ENCODE peak calls at places on chromosomes 7 and 10, in four cellular contexts. X, U, S and A are unnamed samples.

GRCh38 chr7:587769-588168 is 68.1 kb upstream of the PDGFA start:
- DNase-seq in X (no peak), U (peak), S (no peak), A (no peak)

GRCh38 chr10:21164687-21165086 is 267.6 kb upstream of the NEBL start:
- DNase-seq in X (no peak), U (no peak), S (no peak), A (no peak)

GRCh38 chr10:62632071-62632809 is 172.3 kb upstream of the ADO start:
- DNase-seq in X (no peak), U (no peak), S (no peak), A (no peak)

GRCh38 chr10:119341236-119342016 is 134.1 kb downstream of the GRK5 start:
- DNase-seq in X (no peak), U (no peak), S (no peak), A (peak)

GRCh38 chr7:103851357-103851756 is 138.1 kb downstream of the RELN start:
- DNase-seq in X (no peak), U (no peak), S (peak), A (peak)

GRCh38 chr7:78749052-78749746 is 704.3 kb downstream of the MAGI2 start:
- DNase-seq in X (no peak), U (no peak), S (no peak), A (no peak)

GRCh38 chr7:19378340-19378704 is 233.1 kb upstream of the FERD3L start:
- DNase-seq in X (peak), U (no peak), S (no peak), A (no peak)

GRCh38 chr7:14073988-14074387 is 84.5 kb upstream of the ETV1 start:
- DNase-seq in X (no peak), U (no peak), S (no peak), A (no peak)

GRCh38 chr7:137097111-137097510 is 228.7 kb downstream of the CHRM2 start:
- DNase-seq in X (no peak), U (no peak), S (no peak), A (no peak)

GRCh38 chr7:51545131-51545530 is 228.5 kb upstream of the COBL start:
- DNase-seq in X (no peak), U (no peak), S (no peak), A (peak)

GRCh38 chr10:24882047-24882698 is 70.2 kb downstream of the PRTFDC1 start:
- DNase-seq in X (no peak), U (no peak), S (no peak), A (no peak)

GRCh38 chr7:44180631-44181030 is 8.6 kb downstream of the GCK start:
- DNase-seq in X (no peak), U (no peak), S (no peak), A (no peak)

GRCh38 chr10:49486738-49487137 is 52.2 kb downstream of the ERCC6 start:
- DNase-seq in X (no peak), U (no peak), S (no peak), A (no peak)

GRCh38 chr7:41567350-41568114 is 135.4 kb downstream of the INHBA start:
- DNase-seq in X (no peak), U (no peak), S (no peak), A (no peak)

GRCh38 chr10:29533696-29534285 is 101.0 kb downstream of the SVIL start:
- DNase-seq in X (no peak), U (no peak), S (no peak), A (no peak)

GRCh38 chr7:90201500-90201899 is 10.0 kb upstream of the STEAP2 start:
- DNase-seq in X (no peak), U (no peak), S (no peak), A (no peak)

GRCh38 chr10:133075346-133076137 is 12.2 kb upstream of the ADGRA1 start:
- DNase-seq in X (no peak), U (no peak), S (no peak), A (no peak)

GRCh38 chr10:30990971-30991646 is 40.6 kb downstream of the ZNF438 start:
- DNase-seq in X (no peak), U (no peak), S (no peak), A (no peak)